ENCODE peak calls at places on chromosomes 5 and 9, in five cellular contexts. B, O, E, L and F are unnamed samples. For H3K9me3, H3K4me1 and H3K36me3, the result is how much of the 10 kb centered on the place peaks cover.

GRCh38 chr9:4718911-4719310 is 22.1 kb downstream of the AK3 start:
- DNase-seq in E (no peak), O (no peak), L (no peak), B (no peak), F (no peak)

GRCh38 chr9:137021574-137021978 is 6.5 kb downstream of the ABCA2 start:
- DNase-seq in L (no peak), O (no peak), B (no peak), E (no peak), F (no peak)

GRCh38 chr9:131087354-131087893 is 8.9 kb upstream of the AIF1L start:
- DNase-seq in L (no peak), B (no peak), E (no peak), O (no peak), F (no peak)

GRCh38 chr9:92671323-92671722 is 1.4 kb upstream of the IPPK start:
- DNase-seq in E (no peak), L (peak), B (no peak), O (peak), F (no peak)

GRCh38 chr9:135592625-135593024 is 31.1 kb downstream of the PAEP start:
- DNase-seq in B (no peak), L (no peak), O (no peak), E (no peak), F (no peak)

GRCh38 chr9:112059145-112059979 is 115.7 kb downstream of the SUSD1 start:
- DNase-seq in E (no peak), L (peak), O (peak), B (no peak), F (no peak)

GRCh38 chr9:137029058-137029922 is 1.3 kb upstream of the ABCA2 start:
- DNase-seq in O (peak), E (no peak), L (peak), B (peak), F (peak)

GRCh38 chr9:13568851-13569618 is 289.5 kb upstream of the MPDZ start:
- DNase-seq in E (no peak), B (no peak), L (no peak), O (no peak), F (no peak)

GRCh38 chr5:87733918-87734317 is 321.2 kb upstream of the CCNH start:
- DNase-seq in E (no peak), B (no peak), O (no peak), L (no peak), F (no peak)

GRCh38 chr5:72427488-72428437 is 79.4 kb downstream of the ZNF366 start:
- DNase-seq in E (no peak), O (no peak), L (no peak), B (no peak), F (no peak)

GRCh38 chr5:67297376-67297775 is 100.8 kb upstream of the CD180 start:
- DNase-seq in L (no peak), O (no peak), E (no peak), B (no peak), F (no peak)

GRCh38 chr5:171365351-171365750 is 22.3 kb upstream of the NPM1 start:
- DNase-seq in L (no peak), B (no peak), E (no peak), O (no peak), F (no peak)

GRCh38 chr9:112754578-112754977 is 4.0 kb downstream of the SNX30 start:
- DNase-seq in B (peak), O (no peak), E (no peak), L (no peak), F (peak)

GRCh38 chr5:79109527-79110492 is 1.8 kb upstream of the BHMT start:
- DNase-seq in B (no peak), E (no peak), L (peak), O (no peak), F (no peak)

GRCh38 chr9:22535780-22536179 is 89.2 kb downstream of the DMRTA1 start:
- DNase-seq in O (no peak), L (no peak), B (no peak), E (no peak), F (no peak)

GRCh38 chr9:84327184-84327583 is 13.4 kb downstream of the SLC28A3 start:
- DNase-seq in O (no peak), B (no peak), L (no peak), E (no peak), F (no peak)

GRCh38 chr5:115179959-115180709 is 10.4 kb upstream of the TRIM36 start:
- DNase-seq in E (no peak), L (peak), B (no peak), O (peak), F (no peak)

GRCh38 chr9:37408933-37409710 is 13.4 kb upstream of the GRHPR start:
- DNase-seq in B (peak), L (no peak), O (peak), E (peak), F (peak)

GRCh38 chr5:14928661-14929060 is 57.1 kb upstream of the ANKH start:
- DNase-seq in L (no peak), B (no peak), E (no peak), O (no peak), F (no peak)

GRCh38 chr5:93584531-93585053 is 1.6 kb downstream of the NR2F1 start:
- DNase-seq in B (no peak), E (no peak), O (no peak), L (peak), F (no peak)

GRCh38 chr5:74639538-74640449 is 734 bp downstream of the ENC1 start:
- DNase-seq in L (peak), B (no peak), O (peak), E (no peak), F (no peak)

GRCh38 chr5:79120221-79120620 is 8.6 kb downstream of the BHMT start:
- DNase-seq in E (no peak), O (no peak), L (no peak), B (no peak), F (no peak)

GRCh38 chr5:3303777-3304176 is 291.9 kb upstream of the IRX1 start:
- DNase-seq in O (no peak), E (no peak), B (no peak), L (no peak), F (no peak)

GRCh38 chr5:109053995-109054417 is 306.3 kb downstream of the FER start:
- DNase-seq in E (no peak), L (no peak), O (no peak), B (no peak), F (no peak)

GRCh38 chr5:134018154-134018985 is 13.6 kb upstream of the VDAC1 start:
- DNase-seq in E (no peak), O (no peak), B (no peak), L (peak), F (no peak)

GRCh38 chr9:99345451-99345850 is 123.4 kb downstream of the SEC61B start:
- DNase-seq in L (no peak), O (no peak), B (no peak), E (no peak), F (no peak)

GRCh38 chr9:123065191-123065590 is 31.7 kb downstream of the GPR21 start:
- DNase-seq in O (no peak), L (no peak), E (no peak), B (no peak), F (no peak)
- H3K9me3 ChIP-seq in O (under half), L (under half), E (under half), B (under half), F (under half)

GRCh38 chr5:135032613-135033025 is 1.4 kb downstream of the PITX1 start:
- DNase-seq in B (no peak), O (no peak), E (no peak), L (no peak), F (no peak)
- H3K4me1 ChIP-seq in B (under half), O (under half), E (under half), L (under half), F (under half)

DNA sequence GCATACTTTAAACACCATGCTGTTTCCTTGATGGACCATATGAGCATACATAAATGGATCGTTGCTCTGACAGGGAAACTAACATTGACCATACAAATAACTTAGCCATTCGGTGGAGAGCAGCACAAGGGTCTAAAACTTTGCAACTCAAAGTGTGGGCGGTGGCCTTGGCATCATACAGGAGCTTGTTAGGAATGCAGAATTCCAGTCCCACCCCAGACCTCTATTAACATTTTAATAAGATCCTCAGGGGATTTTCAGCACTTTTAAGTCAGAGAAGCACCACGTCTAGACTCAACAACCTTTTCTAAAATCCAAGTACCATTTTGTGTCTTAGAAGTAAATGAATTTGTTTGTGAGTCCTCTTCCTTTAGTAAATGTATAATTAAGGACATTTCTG is 260.9 kb downstream of the EBF1 start:
- DNase-seq in B (no peak), L (no peak), E (no peak), O (no peak), F (no peak)
- H3K36me3 ChIP-seq in B (under half), L (under half), E (under half), O (under half), F (under half)

DNA sequence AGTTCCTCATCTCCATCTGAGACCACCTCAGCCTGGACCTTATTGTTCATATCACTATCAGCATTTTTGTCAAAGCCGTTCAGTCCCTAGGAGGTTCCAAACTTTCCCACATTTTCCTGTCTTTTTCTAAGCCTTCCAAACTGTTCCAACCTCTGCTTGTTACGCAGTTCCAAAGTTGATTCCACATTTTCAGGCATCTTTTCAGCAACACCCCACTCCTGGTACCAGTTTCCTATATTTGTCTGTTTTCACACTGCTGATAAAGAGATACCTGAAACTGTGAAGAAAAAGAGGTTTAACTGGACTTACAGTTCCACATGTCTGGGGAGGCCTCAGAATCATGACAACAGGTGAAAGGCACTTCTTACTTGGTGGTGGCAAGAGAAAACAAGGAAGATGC is 622.1 kb downstream of the MAT2B start:
- DNase-seq in E (no peak), O (no peak), B (no peak), L (no peak), F (no peak)
- H3K9me3 ChIP-seq in E (under half), O (under half), B (under half), L (under half), F (under half)

DNA sequence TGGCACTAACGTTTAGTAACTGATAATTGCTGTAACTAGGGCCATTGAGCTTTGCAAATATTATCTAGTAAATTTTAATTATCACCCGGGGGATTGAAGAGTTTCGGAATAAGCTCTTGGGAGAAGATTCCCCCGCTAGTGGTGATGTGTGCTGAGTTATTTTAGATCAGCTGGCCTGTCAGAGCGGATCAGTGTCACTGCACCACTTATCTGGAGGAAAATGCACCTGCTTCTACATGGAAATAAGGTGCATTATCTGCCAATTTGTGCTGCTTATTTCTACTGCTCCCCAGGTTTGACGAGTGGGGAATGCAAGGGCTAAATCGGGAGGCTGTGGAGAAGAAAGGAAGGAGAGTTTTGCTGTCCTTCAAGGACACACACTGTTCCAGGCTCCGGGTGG is 518.6 kb downstream of the TLE4 start:
- DNase-seq in O (no peak), B (no peak), E (no peak), L (no peak), F (no peak)
- H3K4me1 ChIP-seq in O (under half), B (under half), E (under half), L (under half), F (under half)